ENCODE peak calls at places on chromosome 10, in seven cellular contexts. C is Calu3, K is NCI-H460, W is anterior cingulate cortex, H is pulmonary artery endothelial cell, I is AG08396, T is DMS 273 treated with DMSO at 0.1 percent for 48 hours. G is an unnamed sample.

GRCh38 chr10:15690031-15690430 is 29.7 kb downstream of the ITGA8 start:
- DNase-seq in C (no peak), K (no peak), W (no peak), H (no peak), I (no peak), T (no peak), G (no peak)

GRCh38 chr10:49289480-49289879 is 9.5 kb upstream of the C10orf71 start:
- DNase-seq in C (no peak), K (no peak), W (no peak), H (no peak), I (no peak), T (no peak), G (no peak)

GRCh38 chr10:93081296-93081695 is 7.6 kb downstream of the CYP26A1 start:
- DNase-seq in C (no peak), K (no peak), W (no peak), H (no peak), I (no peak), T (no peak), G (no peak)

GRCh38 chr10:95532536-95532935 is 28.6 kb downstream of the SORBS1 start:
- DNase-seq in C (no peak), K (no peak), W (no peak), H (no peak), I (no peak), T (no peak), G (no peak)

GRCh38 chr10:114223066-114223465 is 16.0 kb upstream of the VWA2 start:
- DNase-seq in C (no peak), K (no peak), W (no peak), H (no peak), I (no peak), T (no peak), G (no peak)

GRCh38 chr10:67697646-67698245 is 1.8 kb upstream of the CTNNA3 start:
- DNase-seq in C (peak), K (peak), W (peak), H (peak), I (peak), T (peak), G (peak)

GRCh38 chr10:100554902-100555301 is 19.2 kb downstream of the HIF1AN start:
- DNase-seq in C (no peak), K (no peak), W (no peak), H (no peak), I (no peak), T (no peak), G (peak)

GRCh38 chr10:128451879-128452278 is 325.7 kb upstream of the MKI67 start:
- DNase-seq in C (no peak), K (no peak), W (no peak), H (no peak), I (no peak), T (no peak), G (no peak)

GRCh38 chr10:6844251-6844650 is 264.2 kb upstream of the PRKCQ start:
- DNase-seq in C (no peak), K (no peak), W (no peak), H (no peak), I (no peak), T (no peak), G (no peak)

GRCh38 chr10:102604379-102604960 is 39.8 kb upstream of the TRIM8 start:
- DNase-seq in C (peak), K (no peak), W (no peak), H (no peak), I (no peak), T (no peak), G (no peak)

GRCh38 chr10:102660891-102661613 is 16.8 kb downstream of the TRIM8 start:
- DNase-seq in C (no peak), K (no peak), W (no peak), H (no peak), I (peak), T (no peak), G (no peak)

GRCh38 chr10:96446966-96447596 is 66.6 kb downstream of the TLL2 start:
- DNase-seq in C (no peak), K (no peak), W (no peak), H (no peak), I (no peak), T (no peak), G (no peak)

GRCh38 chr10:8044908-8045727 is 9.4 kb upstream of the GATA3 start:
- DNase-seq in C (no peak), K (no peak), W (no peak), H (no peak), I (no peak), T (no peak), G (peak)

GRCh38 chr10:1117651-1118050 is 61.5 kb downstream of the WDR37 start:
- DNase-seq in C (no peak), K (no peak), W (no peak), H (no peak), I (no peak), T (no peak), G (no peak)

GRCh38 chr10:45044290-45044689 is 43.6 kb downstream of the ZNF22 start:
- DNase-seq in C (no peak), K (no peak), W (no peak), H (no peak), I (no peak), T (no peak), G (no peak)

GRCh38 chr10:68684413-68684812 is 36.6 kb upstream of the CCAR1 start:
- DNase-seq in C (no peak), K (no peak), W (no peak), H (no peak), I (no peak), T (no peak), G (no peak)

GRCh38 chr10:62709200-62709599 is 95.3 kb upstream of the ADO start:
- DNase-seq in C (no peak), K (no peak), W (no peak), H (no peak), I (no peak), T (no peak), G (no peak)

GRCh38 chr10:13608246-13608853 is 21.6 kb downstream of the PRPF18 start:
- DNase-seq in C (no peak), K (no peak), W (no peak), H (no peak), I (no peak), T (no peak), G (no peak)

GRCh38 chr10:25493122-25493893 is 318.5 kb downstream of the GPR158 start:
- DNase-seq in C (peak), K (peak), W (no peak), H (peak), I (no peak), T (no peak), G (no peak)

GRCh38 chr10:83677795-83678194 is 461.5 kb upstream of the GHITM start:
- DNase-seq in C (no peak), K (no peak), W (no peak), H (no peak), I (no peak), T (no peak), G (no peak)

GRCh38 chr10:58807631-58808024 is 295.0 kb downstream of the BICC1 start:
- DNase-seq in C (peak), K (no peak), W (no peak), H (no peak), I (peak), T (no peak), G (no peak)

GRCh38 chr10:104146871-104147270 is 24.9 kb downstream of the SFR1 start:
- DNase-seq in C (no peak), K (no peak), W (peak), H (no peak), I (no peak), T (peak), G (no peak)

GRCh38 chr10:131692686-131693334 is 208.0 kb upstream of the PPP2R2D start:
- DNase-seq in C (no peak), K (no peak), W (no peak), H (no peak), I (no peak), T (no peak), G (no peak)

GRCh38 chr10:85610381-85611092 is 756.1 kb downstream of the GRID1 start:
- DNase-seq in C (no peak), K (no peak), W (peak), H (no peak), I (no peak), T (no peak), G (no peak)

GRCh38 chr10:132702601-132703304 is 83.2 kb downstream of the NKX6-2 start:
- DNase-seq in C (no peak), K (no peak), W (no peak), H (no peak), I (no peak), T (no peak), G (no peak)

GRCh38 chr10:482848-483247 is 206.6 kb downstream of the DIP2C start:
- DNase-seq in C (no peak), K (no peak), W (no peak), H (no peak), I (no peak), T (no peak), G (no peak)

GRCh38 chr10:18214692-18215563 is 74.7 kb downstream of the CACNB2 start:
- DNase-seq in C (peak), K (peak), W (peak), H (no peak), I (peak), T (no peak), G (no peak)

GRCh38 chr10:132737390-132738048 is 48.4 kb downstream of the NKX6-2 start:
- DNase-seq in C (no peak), K (no peak), W (no peak), H (no peak), I (no peak), T (no peak), G (no peak)

GRCh38 chr10:16761300-16761699 is 55.9 kb downstream of the RSU1 start:
- DNase-seq in C (no peak), K (no peak), W (no peak), H (no peak), I (no peak), T (no peak), G (no peak)

GRCh38 chr10:75397571-75397921 is 4.0 kb downstream of the ZNF503 start:
- DNase-seq in C (no peak), K (no peak), W (no peak), H (no peak), I (peak), T (no peak), G (no peak)

GRCh38 chr10:24851595-24851994 is 100.8 kb downstream of the PRTFDC1 start:
- DNase-seq in C (no peak), K (no peak), W (peak), H (peak), I (no peak), T (no peak), G (no peak)

GRCh38 chr10:84540617-84541288 is 212.4 kb downstream of the CCSER2 start:
- DNase-seq in C (peak), K (peak), W (peak), H (no peak), I (peak), T (no peak), G (peak)

GRCh38 chr10:90947025-90947960 is 26.4 kb upstream of the ANKRD1 start:
- DNase-seq in C (no peak), K (no peak), W (no peak), H (no peak), I (no peak), T (no peak), G (no peak)

GRCh38 chr10:129959544-129960492 is 4.3 kb downstream of the EBF3 start:
- DNase-seq in C (no peak), K (no peak), W (no peak), H (no peak), I (no peak), T (no peak), G (no peak)

G was measured in HuH-7.5.